ENCODE peak calls at places on chromosomes 12 and 14, in four cellular contexts. P is HFFc6, J is lower leg skin, Z is heart right ventricle. T is an unnamed sample.

GRCh38 chr12:78406776-78407335 is 457.7 kb upstream of the SYT1 start:
- DNase-seq in Z (no peak), J (no peak), P (no peak), T (no peak)

GRCh38 chr12:105945935-105946334 is 192.8 kb downstream of the NUAK1 start:
- DNase-seq in Z (no peak), P (no peak), J (no peak), T (no peak)

GRCh38 chr12:104426926-104427546 is 29.7 kb upstream of the CHST11 start:
- DNase-seq in Z (no peak), P (peak; percentile 88), J (no peak), T (peak; percentile 81)

GRCh38 chr12:132617822-132618682 is 524 bp upstream of the P2RX2 start:
- DNase-seq in P (no peak), Z (no peak), J (no peak), T (no peak)

GRCh38 chr14:76844223-76844622 is 18.0 kb downstream of the LRRC74A start:
- DNase-seq in P (no peak), Z (peak; percentile 88), J (peak; percentile 90), T (peak; percentile 45)

GRCh38 chr12:132657004-132657727 is 30.0 kb downstream of the POLE start:
- DNase-seq in Z (no peak), P (no peak), J (no peak), T (no peak)

GRCh38 chr14:55000381-55000780 is 26.5 kb downstream of the WDHD1 start:
- DNase-seq in Z (no peak), P (no peak), J (no peak), T (no peak)

GRCh38 chr12:28759334-28759733 is 389.7 kb upstream of the FAR2 start:
- DNase-seq in P (no peak), J (no peak), Z (no peak), T (peak; percentile 99)

GRCh38 chr12:132524405-132524804 is 34.5 kb downstream of the FBRSL1 start:
- DNase-seq in Z (no peak), P (no peak), J (peak; percentile 90), T (peak; percentile 94)

GRCh38 chr14:29800961-29801360 is 126.7 kb downstream of the PRKD1 start:
- DNase-seq in J (no peak), Z (no peak), P (no peak), T (no peak)
- TF ChIP-seq CTCF in J (no peak), Z (no peak), P (peak; percentile 46), T (peak; percentile 20)

GRCh38 chr12:65171870-65172269 is 2.5 kb downstream of the LEMD3 start:
- DNase-seq in P (no peak), J (no peak), Z (no peak), T (peak; percentile 54)
- TF ChIP-seq CTCF in P (no peak), J (no peak), Z (no peak), T (no peak)

GRCh38 chr14:104683653-104684448 is 5.6 kb upstream of the INF2 start:
- DNase-seq in J (no peak), P (no peak), Z (no peak), T (no peak)

GRCh38 chr14:104685216-104685997 is 4.0 kb upstream of the INF2 start:
- DNase-seq in J (no peak), Z (no peak), P (no peak), T (peak; percentile 39)

GRCh38 chr14:104685998-104686610 is 3.3 kb upstream of the INF2 start:
- DNase-seq in P (no peak), Z (no peak), J (no peak), T (no peak)

GRCh38 chr14:104682107-104682593 is 7.3 kb upstream of the INF2 start:
- DNase-seq in Z (no peak), J (no peak), P (no peak), T (peak; percentile 27)

DNA sequence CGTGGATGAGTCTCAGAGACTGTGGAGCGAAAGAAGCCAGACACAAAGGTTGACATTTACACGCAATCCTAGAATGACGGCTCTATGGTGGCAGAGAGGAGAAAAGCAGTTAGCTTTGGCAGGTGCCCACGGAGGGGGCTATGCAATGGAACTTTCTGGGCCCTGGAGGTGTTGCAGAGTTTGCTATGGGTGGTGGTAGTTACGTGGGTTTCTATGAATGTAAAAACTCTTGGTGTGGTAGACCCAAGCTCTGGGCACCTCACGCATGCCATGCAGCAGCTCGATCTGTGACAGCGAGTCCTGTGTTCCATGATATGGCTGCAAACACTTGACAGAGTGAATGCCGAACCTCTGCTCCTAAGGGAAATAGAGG is 5.0 kb upstream of the INF2 start:
- DNase-seq in J (no peak), P (no peak), Z (no peak), T (no peak)
- TF ChIP-seq CTCF in J (no peak), P (no peak), Z (no peak), T (no peak)

GRCh38 chr12:3629082-3629830 is 123.7 kb downstream of the CRACR2A start:
- DNase-seq in J (peak; percentile 76), P (no peak), Z (no peak), T (no peak)

GRCh38 chr12:3630111-3630510 is 122.8 kb downstream of the CRACR2A start:
- DNase-seq in Z (no peak), P (no peak), J (peak; percentile 69), T (no peak)

GRCh38 chr12:3627336-3627735 is 125.6 kb downstream of the CRACR2A start:
- DNase-seq in Z (no peak), P (no peak), J (peak; percentile 78), T (no peak)

GRCh38 chr12:3630621-3631271 is 122.2 kb downstream of the CRACR2A start:
- DNase-seq in Z (no peak), P (no peak), J (peak; percentile 65), T (no peak)

GRCh38 chr12:3628629-3629028 is 124.3 kb downstream of the CRACR2A start:
- DNase-seq in J (peak; percentile 68), Z (no peak), P (no peak), T (no peak)
- TF ChIP-seq CTCF in J (no peak), Z (no peak), P (no peak), T (no peak)

GRCh38 chr14:67734675-67735074 is 33.0 kb downstream of the RDH12 start:
- DNase-seq in P (peak; percentile 4), Z (peak; percentile 27), J (no peak), T (no peak)
- TF ChIP-seq CTCF in P (peak; percentile 37), Z (no peak), J (no peak), T (no peak)

GRCh38 chr12:115571446-115571845 is 706.0 kb downstream of the MED13L start:
- DNase-seq in P (no peak), Z (no peak), J (no peak), T (no peak)

GRCh38 chr12:115572440-115572839 is 705.1 kb downstream of the MED13L start:
- DNase-seq in P (no peak), Z (no peak), J (no peak), T (no peak)

GRCh38 chr12:115570271-115570777 is 707.2 kb downstream of the MED13L start:
- DNase-seq in P (peak; percentile 67), J (no peak), Z (no peak), T (peak; percentile 21)

GRCh38 chr12:115571027-115571426 is 706.5 kb downstream of the MED13L start:
- DNase-seq in Z (no peak), P (no peak), J (no peak), T (no peak)

GRCh38 chr12:115569694-115570093 is 707.8 kb downstream of the MED13L start:
- DNase-seq in J (no peak), P (no peak), Z (no peak), T (no peak)
- TF ChIP-seq CTCF in J (no peak), P (no peak), Z (no peak), T (no peak)

GRCh38 chr12:91129662-91130362 is 18.5 kb upstream of the LUM start:
- DNase-seq in P (no peak), Z (no peak), J (no peak), T (no peak)
- TF ChIP-seq CTCF in P (no peak), Z (no peak), J (no peak), T (no peak)

T was measured in bronchial epithelial cell.